ENCODE peak calls at places on chromosomes 1 and 21, in eight cellular contexts. Z is PC-9, G is body of pancreas, N is stomach, X is psoas muscle, L is Peyer's patch, Y is uterus, V is pancreas. O is an unnamed sample.

GRCh38 chr1:27658951-27659496 is 13.0 kb downstream of the IFI6 start:
- DNase-seq in L (peak; percentile 57), V (no peak), N (no peak), Y (no peak), X (peak; percentile 65), G (peak; percentile 12), Z (peak; percentile 67), O (peak; percentile 71)

GRCh38 chr1:27508139-27508665 is 18.2 kb upstream of the WASF2 start:
- DNase-seq in V (no peak), Y (no peak), L (no peak), Z (no peak), N (no peak), X (peak; percentile 39), G (no peak), O (no peak)

GRCh38 chr1:166080965-166081870 is 85.6 kb downstream of the FAM78B start:
- DNase-seq in Z (no peak), Y (peak; percentile 30), L (no peak), V (no peak), G (no peak), N (no peak), X (no peak), O (no peak)

GRCh38 chr1:32372149-32372756 is 9.9 kb downstream of the TSSK3 start:
- DNase-seq in Y (no peak), N (no peak), Z (no peak), G (no peak), X (no peak), L (peak; percentile 78), V (no peak), O (no peak)

GRCh38 chr1:169106095-169106920 is at the start of gene ATP1B1:
- DNase-seq in L (peak; percentile 95), Y (peak; percentile 82), X (peak; percentile 95), N (peak; percentile 94), Z (peak; percentile 95), V (peak; percentile 92), G (peak; percentile 93), O (peak; percentile 87)

GRCh38 chr1:69671363-69672010 is 103.8 kb downstream of the LRRC7 start:
- DNase-seq in V (no peak), Y (no peak), G (peak; percentile 40), L (no peak), Z (no peak), X (no peak), N (peak; percentile 30), O (no peak)

GRCh38 chr1:63317007-63317813 is 5.2 kb upstream of the FOXD3 start:
- DNase-seq in N (peak; percentile 85), G (peak; percentile 81), V (peak; percentile 73), Y (no peak), Z (peak; percentile 87), X (peak; percentile 83), L (peak; percentile 85), O (peak; percentile 83)

GRCh38 chr1:158563852-158564251 is 6.5 kb downstream of the OR6P1 start:
- DNase-seq in G (no peak), L (no peak), V (no peak), Y (no peak), N (no peak), X (no peak), Z (no peak), O (no peak)

GRCh38 chr1:227883073-227883520 is 64.6 kb downstream of the WNT9A start:
- DNase-seq in Y (no peak), Z (no peak), G (no peak), N (peak; percentile 18), V (no peak), X (peak; percentile 34), L (peak; percentile 38), O (no peak)

GRCh38 chr21:38661296-38662223 is 144.2 kb upstream of the ETS2 start:
- DNase-seq in X (peak; percentile 56), L (no peak), Z (no peak), Y (peak; percentile 17), N (no peak), V (no peak), G (peak; percentile 6), O (peak; percentile 6)

GRCh38 chr21:38171723-38172344 is 85.0 kb upstream of the KCNJ15 start:
- DNase-seq in L (no peak), N (no peak), V (peak; percentile 27), Y (no peak), G (no peak), X (no peak), Z (no peak), O (no peak)

GRCh38 chr21:17476006-17476405 is 36.8 kb upstream of the CXADR start:
- DNase-seq in G (peak; percentile 81), V (peak; percentile 62), N (peak; percentile 65), L (no peak), Y (no peak), X (no peak), Z (no peak), O (no peak)

GRCh38 chr21:44566403-44566802 is 7.1 kb upstream of the KRTAP10-4 start:
- DNase-seq in Z (no peak), N (no peak), G (no peak), V (no peak), Y (no peak), X (no peak), L (no peak), O (no peak)

GRCh38 chr1:115088871-115089442 is 346 bp downstream of the TSPAN2 start:
- DNase-seq in G (no peak), X (no peak), Y (no peak), Z (no peak), V (no peak), N (no peak), L (no peak), O (no peak)

GRCh38 chr1:235533476-235534168 is 29.4 kb upstream of the B3GALNT2 start:
- DNase-seq in Z (no peak), N (no peak), G (no peak), V (no peak), X (no peak), Y (no peak), L (no peak), O (no peak)
- TF ChIP-seq CTCF in Z (no peak), N (no peak), G (no peak), V (no peak), X (no peak), Y (no peak), L (no peak), O (no peak)

GRCh38 chr1:24931481-24932221 is 1.6 kb upstream of the RUNX3 start:
- DNase-seq in Z (no peak), X (no peak), N (no peak), Y (no peak), L (no peak), G (no peak), V (no peak), O (no peak)

GRCh38 chr1:24934300-24935195 is 4.5 kb upstream of the RUNX3 start:
- DNase-seq in N (no peak), Z (no peak), Y (no peak), X (peak; percentile 7), L (no peak), G (no peak), V (no peak), O (no peak)

GRCh38 chr1:24932284-24932683 is 2.2 kb upstream of the RUNX3 start:
- DNase-seq in L (peak; percentile 78), V (peak; percentile 56), X (no peak), Z (peak; percentile 50), G (peak; percentile 66), Y (no peak), N (peak; percentile 61), O (peak; percentile 76)

GRCh38 chr1:24933468-24933867 is 3.4 kb upstream of the RUNX3 start:
- DNase-seq in L (no peak), V (no peak), X (peak; percentile 47), Y (no peak), G (no peak), N (no peak), Z (no peak), O (no peak)

DNA sequence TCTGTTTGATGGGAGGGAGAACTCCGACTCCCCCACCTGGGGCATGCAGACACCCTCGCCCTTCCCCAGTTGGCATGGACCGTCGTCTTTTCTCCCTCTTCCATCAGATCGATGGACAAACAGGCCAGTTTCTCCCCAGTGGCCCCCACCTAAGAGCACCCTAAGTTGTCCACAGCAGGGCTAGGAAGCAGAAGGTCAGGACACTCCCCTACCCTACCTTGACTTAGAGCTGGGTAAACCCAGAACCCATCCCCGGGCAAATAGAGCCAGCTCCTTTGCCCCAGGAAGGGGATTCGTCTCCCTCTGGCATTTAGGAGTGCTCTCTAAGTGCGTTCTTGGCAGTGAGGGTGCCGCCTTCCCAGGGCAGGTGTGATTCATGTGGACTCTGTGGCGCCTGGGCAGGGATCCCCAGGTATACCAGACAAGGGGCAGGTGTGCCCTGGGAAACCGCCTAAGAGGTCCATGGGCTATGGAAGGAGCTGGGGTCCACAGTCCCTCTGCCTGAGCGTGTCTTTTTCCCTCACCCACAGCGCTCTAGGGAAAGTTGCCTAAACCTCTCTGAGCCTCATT is 2.7 kb upstream of the RUNX3 start:
- DNase-seq in G (no peak), Y (no peak), L (no peak), N (no peak), X (peak; percentile 15), Z (no peak), V (no peak), O (no peak)
- H3K27me3 ChIP-seq in G (no peaks in the 10 kb centered on the region), Y (peaks cover 33% of the 10 kb centered on the region), L (no peaks in the 10 kb centered on the region), N (peaks cover 38% of the 10 kb centered on the region), X (peaks cover 38% of the 10 kb centered on the region), Z (peaks cover 21% of the 10 kb centered on the region), V (peaks cover 6% of the 10 kb centered on the region), O (no peaks in the 10 kb centered on the region)

DNA sequence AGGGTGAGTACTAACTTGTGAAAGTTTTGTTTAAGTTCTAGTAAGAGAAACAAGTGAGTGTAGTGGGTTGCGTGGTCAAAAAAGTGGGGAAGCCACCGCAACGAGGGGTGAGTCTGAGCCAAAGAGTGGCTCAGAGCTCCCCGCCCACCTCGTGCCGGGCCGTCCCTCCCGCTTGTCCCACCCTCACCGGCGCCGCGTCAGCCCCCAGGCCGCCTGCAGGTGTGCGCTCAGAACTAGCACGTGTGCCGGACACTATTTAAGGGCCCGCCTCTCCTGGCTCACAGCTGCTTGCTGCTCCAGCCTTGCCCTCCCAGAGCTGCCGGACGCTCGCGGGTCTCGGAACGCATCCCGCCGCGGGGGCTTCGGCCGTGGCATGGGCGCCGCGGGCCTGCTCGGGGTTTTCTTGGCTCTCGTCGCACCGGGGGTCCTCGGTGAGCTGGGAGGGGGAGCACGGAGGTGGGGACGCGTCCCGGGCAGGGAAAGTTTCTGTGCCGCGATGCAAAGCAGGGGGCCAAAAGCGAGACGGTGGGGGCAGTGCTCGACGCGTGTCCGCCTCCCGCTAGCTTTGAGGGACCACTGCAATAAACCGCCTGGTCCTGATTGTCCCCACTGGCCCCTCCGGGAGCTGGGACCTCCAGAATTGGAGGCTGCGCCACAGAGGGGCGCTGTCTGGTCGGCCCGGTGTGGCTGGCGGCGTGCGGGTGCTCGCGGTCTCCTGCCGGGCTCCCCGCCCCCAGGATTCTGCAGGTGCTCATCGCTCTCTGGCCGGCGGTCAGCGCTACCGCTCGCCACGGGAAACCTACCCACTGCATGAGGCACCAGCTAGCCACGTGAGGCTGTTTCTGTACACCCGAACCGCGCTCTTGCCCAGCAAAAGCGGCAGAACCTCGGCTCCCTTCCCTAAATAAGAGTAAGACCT is at the start of gene CR2:
- DNase-seq in Z (peak; percentile 58), G (peak; percentile 79), X (peak; percentile 56), V (peak; percentile 57), L (peak; percentile 90), N (peak; percentile 58), Y (no peak), O (peak; percentile 87)
- TF ChIP-seq CTCF in Z (peak; percentile 51), G (peak; percentile 27), X (no peak), V (no peak), L (no peak), N (no peak), Y (no peak), O (peak; percentile 74)

DNA sequence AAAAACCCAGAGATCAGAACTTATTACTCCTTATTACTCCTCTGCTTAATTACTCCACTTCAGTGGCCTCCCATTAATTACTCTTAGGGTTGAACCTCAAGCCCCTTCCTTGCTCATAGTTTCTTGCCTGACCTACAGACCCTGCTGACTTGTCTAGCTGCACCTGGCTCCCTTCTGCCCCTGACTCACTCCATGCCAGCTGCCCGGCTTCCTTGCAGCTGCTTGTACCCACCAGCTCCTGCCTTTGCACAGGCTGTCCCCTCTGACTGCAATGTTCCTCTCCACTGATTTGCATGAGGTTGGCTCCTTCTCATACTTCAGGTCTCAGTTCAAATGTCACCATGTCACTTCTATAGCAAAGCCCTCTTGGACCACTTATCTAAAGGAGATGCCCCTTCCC is 1.9 kb upstream of the PTPRU start:
- DNase-seq in G (no peak), V (no peak), Y (no peak), Z (no peak), L (no peak), X (no peak), N (no peak), O (no peak)
- H3K27me3 ChIP-seq in G (no peaks in the 10 kb centered on the region), V (no peaks in the 10 kb centered on the region), Y (no peaks in the 10 kb centered on the region), Z (no peaks in the 10 kb centered on the region), L (no peaks in the 10 kb centered on the region), X (no peaks in the 10 kb centered on the region), N (no peaks in the 10 kb centered on the region), O (peaks cover 5% of the 10 kb centered on the region)